ENCODE peak calls at places on chromosomes 5 and 9, in four cellular contexts. V is HCT116, P is HepG2, C is K562. H is an unnamed sample.

GRCh38 chr5:134549714-134550113 is 24.2 kb downstream of the JADE2 start:
- DNase-seq in C (no peak), P (no peak), V (no peak), H (no peak)

GRCh38 chr5:150945501-150945900 is 40.7 kb upstream of the ZNF300 start:
- DNase-seq in C (no peak), P (no peak), V (no peak), H (no peak)

GRCh38 chr5:180860273-180860886 is 696 bp downstream of the ZFP62 start:
- DNase-seq in C (peak), P (peak), V (peak), H (no peak)

GRCh38 chr9:16729656-16730055 is 140.8 kb downstream of the BNC2 start:
- DNase-seq in C (no peak), V (no peak), P (no peak), H (no peak)

GRCh38 chr5:95786821-95787408 is 35.6 kb downstream of the GLRX start:
- DNase-seq in C (no peak), V (no peak), P (no peak), H (no peak)

GRCh38 chr9:127424669-127424986 is 446 bp downstream of the ZNF79 start:
- DNase-seq in P (no peak), C (no peak), V (no peak), H (no peak)

GRCh38 chr5:126521130-126521529 is 73.9 kb downstream of the ALDH7A1 start:
- DNase-seq in P (no peak), V (no peak), C (no peak), H (no peak)

GRCh38 chr9:84751921-84752320 is 82.4 kb downstream of the NTRK2 start:
- DNase-seq in C (no peak), V (no peak), P (no peak), H (no peak)

GRCh38 chr9:120841930-120842684 is 615 bp downstream of the PSMD5 start:
- DNase-seq in V (no peak), P (no peak), C (no peak), H (no peak)

GRCh38 chr5:386432-387341 is 56.3 kb upstream of the EXOC3 start:
- DNase-seq in V (no peak), P (no peak), C (no peak), H (no peak)

GRCh38 chr5:24110019-24110615 is 534.7 kb downstream of the CDH10 start:
- DNase-seq in C (no peak), V (no peak), P (peak), H (no peak)

GRCh38 chr5:108606185-108606584 is 141.5 kb upstream of the FER start:
- DNase-seq in P (no peak), V (no peak), C (no peak), H (no peak)

GRCh38 chr9:128072144-128073021 is 4.4 kb downstream of the SLC25A25 start:
- DNase-seq in C (no peak), V (no peak), P (no peak), H (no peak)

GRCh38 chr5:124176692-124177091 is 569.7 kb downstream of the ZNF608 start:
- DNase-seq in C (no peak), V (no peak), P (no peak), H (no peak)

GRCh38 chr5:156947933-156948332 is 15.1 kb downstream of the TIMD4 start:
- DNase-seq in C (no peak), P (no peak), V (no peak), H (no peak)

GRCh38 chr5:122972877-122973276 is 63.6 kb downstream of the PPIC start:
- DNase-seq in P (no peak), V (no peak), C (no peak), H (no peak)

GRCh38 chr5:88881566-88881965 is 1.4 kb downstream of the MEF2C start:
- DNase-seq in C (no peak), V (no peak), P (no peak), H (no peak)

GRCh38 chr9:108473209-108474112 is 382.3 kb downstream of the ACTL7B start:
- DNase-seq in V (no peak), C (no peak), P (no peak), H (peak)

GRCh38 chr5:103258368-103258956 is at the start of gene MACIR:
- DNase-seq in V (peak), P (peak), C (peak), H (peak)

GRCh38 chr5:145479862-145480261 is 355.3 kb downstream of the PRELID2 start:
- DNase-seq in V (no peak), P (no peak), C (no peak), H (no peak)

GRCh38 chr5:980001-980588 is 28.5 kb upstream of the NKD2 start:
- DNase-seq in P (peak), C (no peak), V (no peak), H (no peak)

GRCh38 chr5:75438722-75439121 is 72.7 kb downstream of the CERT1 start:
- DNase-seq in C (no peak), P (no peak), V (no peak), H (no peak)

DNA sequence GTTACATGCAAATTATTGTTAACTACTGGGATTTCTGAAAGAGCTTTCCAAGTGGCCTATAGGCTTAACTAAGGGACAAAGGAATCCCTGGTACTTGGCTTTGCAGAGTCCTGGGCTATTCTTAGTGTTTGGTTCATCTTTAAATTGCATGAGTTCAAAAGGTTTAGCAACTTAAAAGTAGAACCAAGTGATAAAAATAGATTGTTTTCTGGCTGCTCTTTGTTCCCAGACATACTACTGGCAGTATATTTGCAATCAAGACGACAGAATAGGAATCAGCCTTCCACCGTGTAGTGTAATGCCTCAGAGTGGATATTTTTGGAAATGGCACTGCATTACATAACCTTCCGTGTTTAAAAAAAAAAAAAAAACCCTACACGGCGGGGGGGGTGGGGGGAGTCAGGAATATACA is 1.0 kb downstream of the NREP start:
- DNase-seq in C (no peak), V (no peak), P (no peak), H (no peak)
- TF ChIP-seq REST in C (no peak), V (no peak), P (no peak), H (no peak)

GRCh38 chr9:97555164-97555563 is 53.7 kb downstream of the TMOD1 start:
- DNase-seq in C (no peak), P (no peak), V (no peak), H (no peak)

GRCh38 chr9:97558701-97559101 is 57.2 kb downstream of the TMOD1 start:
- DNase-seq in C (no peak), P (no peak), V (no peak), H (no peak)

GRCh38 chr9:97556036-97556720 is 54.7 kb downstream of the TMOD1 start:
- DNase-seq in P (no peak), V (no peak), C (no peak), H (no peak)

GRCh38 chr9:97557606-97558095 is 56.2 kb downstream of the TMOD1 start:
- DNase-seq in P (no peak), C (no peak), V (no peak), H (no peak)

DNA sequence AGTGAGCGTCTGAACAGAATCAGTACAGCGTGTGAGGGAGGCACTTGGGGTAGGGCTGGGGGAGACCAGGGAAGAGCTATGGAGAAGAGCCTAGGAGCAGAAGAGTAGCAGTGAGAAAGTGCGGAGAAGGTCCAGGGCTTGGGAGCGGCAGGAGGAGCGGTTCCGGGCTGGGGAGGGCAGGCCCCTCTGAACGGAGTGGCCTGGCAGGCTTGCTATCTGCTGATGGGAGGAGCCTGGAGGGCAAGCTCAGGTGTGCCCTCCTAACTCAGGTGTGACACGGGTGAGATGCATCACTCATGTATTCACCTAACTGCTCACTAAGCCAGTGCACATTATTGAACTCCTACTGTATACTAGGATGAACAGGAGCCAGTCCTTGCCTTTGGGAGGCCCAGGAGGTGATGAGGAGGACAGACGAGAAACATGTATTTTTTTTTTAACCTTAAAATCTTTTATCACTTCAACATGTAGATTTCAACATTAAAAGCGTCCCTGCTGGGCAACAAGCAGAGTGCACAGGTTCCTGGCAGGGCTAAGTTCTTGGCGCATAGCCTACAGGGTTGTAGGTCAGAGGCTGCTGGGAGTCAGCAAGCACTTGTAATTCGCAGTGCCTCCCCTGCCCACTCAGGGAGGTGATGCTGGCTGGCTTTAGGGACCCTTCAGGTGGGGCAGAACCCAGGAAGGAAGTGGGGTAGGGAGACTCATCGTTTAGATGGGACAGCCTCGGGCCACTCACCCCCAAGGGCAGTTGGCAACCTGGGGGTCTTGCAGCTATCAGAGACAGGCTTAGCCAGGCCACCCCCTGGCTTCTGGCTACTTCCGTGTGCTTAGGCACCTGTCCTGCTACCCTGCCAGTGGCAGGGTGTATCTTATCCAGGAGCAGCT is 55.5 kb downstream of the TMOD1 start:
- DNase-seq in P (no peak), V (no peak), C (no peak), H (no peak)
- TF ChIP-seq SIN3A in P (no peak), V (no peak), C (no peak), H (no peak)

GRCh38 chr9:137520614-137521404 is 29.4 kb downstream of the PNPLA7 start:
- DNase-seq in P (no peak), V (no peak), C (no peak), H (no peak)

GRCh38 chr9:137522746-137523455 is 27.3 kb downstream of the PNPLA7 start:
- DNase-seq in C (no peak), P (no peak), V (no peak), H (no peak)

GRCh38 chr9:137524161-137524560 is 26.0 kb downstream of the PNPLA7 start:
- DNase-seq in P (no peak), V (no peak), C (no peak), H (no peak)

GRCh38 chr9:137521405-137521985 is 28.7 kb downstream of the PNPLA7 start:
- DNase-seq in C (no peak), V (no peak), P (no peak), H (no peak)

DNA sequence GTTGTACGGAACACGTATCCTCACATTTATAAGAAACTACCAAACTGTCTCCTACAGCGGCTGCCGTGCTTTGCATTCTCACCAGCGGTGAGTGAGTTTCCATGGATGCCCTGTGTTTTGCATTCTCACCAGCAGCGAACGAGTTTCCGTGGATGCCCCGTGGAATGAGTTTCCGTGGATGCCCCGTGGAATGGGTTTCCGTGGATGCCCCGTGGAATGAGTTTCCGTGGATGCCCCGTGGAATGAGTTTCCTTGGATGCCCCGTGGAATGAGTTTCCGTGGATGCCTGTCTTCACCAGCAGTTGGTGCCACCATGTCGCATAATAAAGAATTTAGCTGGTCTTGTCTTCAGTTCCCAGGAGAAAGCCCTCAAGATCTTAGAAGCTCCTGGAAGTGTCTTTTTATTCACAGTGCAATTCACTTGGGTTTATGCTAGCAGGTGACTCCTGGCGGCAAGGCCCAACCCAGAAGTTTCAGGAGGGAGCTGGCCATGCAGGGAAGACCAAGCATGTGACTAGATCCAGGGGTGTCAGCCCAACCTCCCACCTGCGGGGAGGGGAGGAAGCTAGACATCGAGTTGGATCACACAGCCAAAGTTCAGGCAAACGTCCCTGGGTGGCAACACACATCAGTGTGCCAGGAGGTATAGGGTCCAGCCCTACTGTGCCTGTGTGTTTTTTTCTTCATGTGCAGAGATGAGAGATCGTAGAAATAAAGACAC is 25.4 kb downstream of the PNPLA7 start:
- DNase-seq in V (no peak), P (no peak), C (no peak), H (no peak)
- TF ChIP-seq TCF7L2 in V (no peak), P (no peak), C (no peak), H (no peak)

DNA sequence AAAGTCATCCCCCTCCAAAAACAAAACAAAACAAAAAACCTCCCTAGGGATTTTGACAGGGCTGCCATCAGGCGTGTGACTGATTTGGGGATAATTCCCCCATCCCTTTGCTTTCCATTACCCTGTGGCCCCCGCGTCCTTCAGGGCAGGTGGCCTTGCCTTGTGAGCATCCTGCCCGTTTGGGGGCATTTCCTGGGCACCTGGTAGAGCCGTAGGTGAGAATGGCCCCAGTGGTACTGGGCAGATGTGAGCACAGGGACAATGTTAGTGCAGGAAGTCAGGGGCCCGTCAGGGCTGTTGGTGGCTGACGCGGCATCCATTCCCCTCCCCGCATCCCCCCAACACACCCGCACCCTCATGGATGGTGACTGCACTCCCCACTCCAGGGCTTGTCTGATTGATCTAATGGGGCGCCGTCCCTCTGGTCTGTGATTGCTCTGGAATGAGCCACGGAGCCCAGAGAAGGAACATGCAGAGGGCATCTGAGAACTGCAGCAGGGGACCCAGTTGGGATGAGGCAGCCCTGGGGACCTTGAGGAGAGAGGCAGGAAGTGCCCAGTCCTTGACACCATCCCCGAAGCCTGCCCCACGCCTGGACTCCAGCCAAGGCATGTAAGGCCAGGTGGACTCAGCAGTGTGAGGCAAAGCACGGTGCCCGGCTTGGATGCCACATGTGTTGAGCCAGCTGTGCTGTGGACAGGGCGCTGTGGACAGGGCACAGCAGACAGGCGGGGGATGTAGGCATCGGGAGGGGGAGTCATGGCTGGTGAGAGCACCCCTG is 27.4 kb upstream of the OBP2B start:
- DNase-seq in C (no peak), P (no peak), V (no peak), H (no peak)
- TF ChIP-seq REST in C (no peak), P (no peak), V (no peak), H (no peak)

H was measured in Panc1.